ENCODE peak calls at places on chromosomes 13 and 19, in six cellular contexts. D, E, R, J, V and T are unnamed samples.

GRCh38 chr13:112842343-112842856 is 126.6 kb upstream of the MCF2L start:
- DNase-seq in D (no peak), E (no peak), R (peak; percentile 68), J (peak; percentile 40), V (peak; percentile 52), T (peak; percentile 69)

GRCh38 chr13:24683833-24684599 is 3.8 kb downstream of the ATP12A start:
- DNase-seq in D (no peak), E (peak; percentile 23), R (peak; percentile 95), J (peak; percentile 27), V (no peak), T (peak; percentile 29)

GRCh38 chr19:46373573-46374359 is 26.9 kb downstream of the PPP5C start:
- DNase-seq in D (no peak), E (peak; percentile 58), R (peak; percentile 94), J (no peak), V (peak; percentile 54), T (peak; percentile 28)

GRCh38 chr13:25980255-25980654 is 71.6 kb downstream of the SHISA2 start:
- DNase-seq in D (no peak), E (peak; percentile 18), R (peak; percentile 86), J (no peak), V (no peak), T (no peak)

GRCh38 chr19:10915511-10916091 is 12.8 kb downstream of the YIPF2 start:
- DNase-seq in D (peak; percentile 93), E (peak; percentile 97), R (no peak), J (no peak), V (no peak), T (peak; percentile 68)

GRCh38 chr19:40954573-40954972 is 36.5 kb upstream of the CYP2B6 start:
- DNase-seq in D (no peak), E (no peak), R (no peak), J (no peak), V (no peak), T (no peak)

GRCh38 chr19:40623403-40624239 is 22.5 kb downstream of the LTBP4 start:
- DNase-seq in D (no peak), E (no peak), R (peak; percentile 99), J (no peak), V (peak; percentile 41), T (peak; percentile 88)

GRCh38 chr19:43776285-43776684 is 4.5 kb downstream of the KCNN4 start:
- DNase-seq in D (no peak), E (no peak), R (no peak), J (no peak), V (no peak), T (no peak)

GRCh38 chr19:58024661-58025060 is 9.2 kb upstream of the ZSCAN1 start:
- DNase-seq in D (no peak), E (no peak), R (no peak), J (no peak), V (no peak), T (no peak)

GRCh38 chr19:2420490-2420889 is 6.9 kb downstream of the TIMM13 start:
- DNase-seq in D (no peak), E (no peak), R (no peak), J (no peak), V (no peak), T (no peak)

GRCh38 chr19:55489711-55490477 is 1.7 kb downstream of the SSC5D start:
- DNase-seq in D (no peak), E (no peak), R (no peak), J (no peak), V (peak; percentile 35), T (peak; percentile 52)

GRCh38 chr13:67023088-67023893 is 206.8 kb downstream of the PCDH9 start:
- DNase-seq in D (peak; percentile 20), E (peak; percentile 49), R (no peak), J (no peak), V (no peak), T (peak; percentile 67)

GRCh38 chr13:38875186-38875875 is 115.3 kb downstream of the STOML3 start:
- DNase-seq in D (no peak), E (no peak), R (no peak), J (no peak), V (no peak), T (no peak)

GRCh38 chr19:13861714-13862531 is 15.0 kb upstream of the NANOS3 start:
- DNase-seq in D (no peak), E (peak; percentile 95), R (peak; percentile 98), J (peak; percentile 75), V (peak; percentile 97), T (peak; percentile 92)

GRCh38 chr19:51808333-51808986 is 13.5 kb downstream of the FPR3 start:
- DNase-seq in D (peak; percentile 2), E (peak; percentile 74), R (no peak), J (no peak), V (no peak), T (peak; percentile 88)

GRCh38 chr13:60838581-60838980 is 441.6 kb downstream of the TDRD3 start:
- DNase-seq in D (no peak), E (no peak), R (no peak), J (no peak), V (no peak), T (peak; percentile 0)

GRCh38 chr19:51301266-51301665 is 10.2 kb upstream of the IGLON5 start:
- DNase-seq in D (no peak), E (no peak), R (no peak), J (no peak), V (no peak), T (no peak)

GRCh38 chr13:102555914-102556553 is 40.8 kb upstream of the TPP2 start:
- DNase-seq in D (peak; percentile 9), E (peak; percentile 25), R (no peak), J (peak; percentile 65), V (no peak), T (peak; percentile 34)

GRCh38 chr19:38662508-38663155 is 15.2 kb downstream of the ACTN4 start:
- DNase-seq in D (no peak), E (no peak), R (no peak), J (no peak), V (no peak), T (no peak)

GRCh38 chr19:52637718-52638585 is at the start of gene ZNF83:
- DNase-seq in D (peak; percentile 59), E (peak; percentile 92), R (peak; percentile 100), J (peak; percentile 68), V (peak; percentile 95), T (peak; percentile 93)

GRCh38 chr13:108573455-108573854 is 56.0 kb upstream of the MYO16 start:
- DNase-seq in D (no peak), E (no peak), R (no peak), J (no peak), V (no peak), T (no peak)

GRCh38 chr13:52780092-52780491 is 40.5 kb upstream of the CNMD start:
- DNase-seq in D (no peak), E (no peak), R (no peak), J (peak; percentile 85), V (no peak), T (no peak)

GRCh38 chr19:53879145-53880037 is 2.6 kb upstream of the PRKCG start:
- DNase-seq in D (peak; percentile 63), E (peak; percentile 80), R (peak; percentile 100), J (no peak), V (peak; percentile 96), T (peak; percentile 89)
- H3K4me3 ChIP-seq in D (peak overlapping the region; percentile 54), E (peak overlapping the region; percentile 72), R (peak overlapping the region; percentile 80), J (no peak overlapping the region), V (peak overlapping the region; percentile 36), T (peak overlapping the region; percentile 69)

GRCh38 chr19:577439-578392 is 5.3 kb downstream of the BSG start:
- DNase-seq in D (no peak), E (no peak), R (peak; percentile 57), J (no peak), V (no peak), T (no peak)
- TF ChIP-seq CTCF in D (no peak), E (no peak), R (peak; percentile 40), J (no peak), V (no peak), T (no peak)

DNA sequence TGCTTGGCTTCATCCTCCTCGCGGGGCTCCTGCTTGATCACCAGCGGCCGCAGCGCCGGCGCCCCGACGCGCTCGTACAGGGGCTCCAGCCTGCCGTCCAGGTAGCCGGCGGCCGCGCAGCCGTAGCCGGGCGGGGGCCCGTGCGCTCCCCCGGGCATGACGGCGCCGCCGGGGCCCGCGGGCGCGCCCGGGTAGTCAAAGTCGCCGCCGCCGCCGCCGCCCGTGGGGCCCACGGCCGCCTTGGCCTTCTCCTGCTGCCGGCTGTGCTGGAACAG is 497 bp downstream of the CEBPA start:
- DNase-seq in D (no peak), E (no peak), R (no peak), J (no peak), V (no peak), T (no peak)
- H3K4me3 ChIP-seq in D (peak overlapping the region; percentile 24), E (no peak overlapping the region), R (peak overlapping the region; percentile 58), J (no peak overlapping the region), V (peak overlapping the region; percentile 55), T (no peak overlapping the region)

GRCh38 chr13:97268772-97269171 is 46.6 kb downstream of the MBNL2 start:
- DNase-seq in D (no peak), E (no peak), R (peak; percentile 76), J (no peak), V (no peak), T (no peak)
- TF ChIP-seq CTCF in D (no peak), E (no peak), R (peak; percentile 62), J (no peak), V (no peak), T (no peak)

DNA sequence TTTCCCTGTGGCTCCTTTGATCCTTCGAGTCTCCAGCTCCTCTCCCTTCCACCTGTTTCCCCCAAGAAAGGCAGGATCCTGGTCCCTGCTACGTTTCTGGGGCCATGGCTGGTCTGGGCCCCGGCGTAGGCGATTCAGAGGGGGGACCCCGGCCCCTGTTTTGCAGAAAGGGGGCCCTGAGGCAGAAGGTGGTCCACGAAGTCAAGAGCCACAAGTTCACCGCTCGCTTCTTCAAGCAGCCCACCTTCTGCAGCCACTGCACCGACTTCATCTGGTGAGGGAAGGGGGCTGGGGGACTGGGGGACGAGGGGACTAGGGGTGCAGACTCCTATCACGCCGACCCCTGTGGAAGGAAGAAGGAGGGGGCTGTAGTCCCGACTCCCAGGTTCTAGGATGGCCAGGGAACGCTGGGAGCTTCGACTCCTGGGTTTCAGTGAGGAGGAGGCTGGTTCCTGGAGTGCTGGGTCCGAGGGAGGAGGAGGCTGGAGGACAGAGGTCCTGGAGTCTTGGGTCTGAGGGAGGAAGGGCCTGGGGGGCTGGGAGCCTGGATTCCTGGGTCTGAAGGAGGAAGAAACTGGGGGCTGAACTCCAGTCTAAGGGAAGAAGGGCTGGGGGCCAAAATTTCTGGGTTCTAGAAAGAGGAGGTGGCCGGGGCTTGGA is 524 bp downstream of the PRKCG start:
- DNase-seq in D (no peak), E (no peak), R (no peak), J (no peak), V (no peak), T (no peak)
- H3K4me3 ChIP-seq in D (peak overlapping the region; percentile 34), E (no peak overlapping the region), R (peak overlapping the region; percentile 77), J (no peak overlapping the region), V (no peak overlapping the region), T (peak overlapping the region; percentile 56)

DNA sequence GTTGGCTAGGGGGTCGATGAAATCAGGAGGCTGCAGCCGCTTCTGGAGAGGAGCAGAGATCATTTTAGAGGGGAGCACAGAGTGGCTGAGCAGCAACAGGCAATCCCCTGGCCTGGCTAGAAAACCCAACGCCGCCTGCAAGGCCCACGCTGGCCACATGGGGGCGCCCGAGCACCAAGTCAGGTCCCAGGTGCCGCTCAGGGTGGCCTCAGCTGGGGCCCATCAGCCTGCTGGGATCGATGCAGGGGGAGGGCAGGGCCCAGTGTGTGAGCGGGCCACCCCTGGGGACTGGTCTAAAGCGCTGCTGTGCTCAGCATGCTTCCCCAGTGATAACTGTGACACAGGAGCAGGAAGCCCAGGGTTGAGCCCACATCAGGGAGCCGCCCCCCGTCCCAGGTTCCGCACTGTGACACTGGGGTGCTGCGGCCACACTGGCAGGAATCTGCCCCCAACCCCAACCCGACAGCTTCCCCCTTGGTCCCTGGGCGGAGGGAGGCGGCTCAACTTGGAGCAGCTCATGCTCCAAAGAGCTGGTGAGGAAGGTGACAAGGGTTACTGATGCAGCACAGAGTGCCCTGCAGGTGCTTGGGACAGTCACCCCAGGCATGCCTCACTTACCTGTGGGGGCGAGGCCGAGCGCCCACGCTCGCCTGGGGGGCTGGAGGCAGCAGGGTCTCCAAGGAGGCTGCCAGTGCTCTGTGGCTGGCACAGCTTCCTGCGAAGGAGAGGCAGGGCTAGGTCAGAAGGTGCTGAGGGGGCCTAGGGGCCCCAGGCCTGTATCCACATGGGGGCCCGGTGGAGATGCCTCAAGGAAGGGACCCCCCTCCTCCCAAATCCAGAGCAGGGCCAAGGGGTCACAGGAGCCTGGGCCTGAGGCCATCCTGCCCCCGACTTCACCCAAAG is 13.3 kb upstream of the ISYNA1 start:
- DNase-seq in D (no peak), E (peak; percentile 69), R (peak; percentile 97), J (peak; percentile 71), V (peak; percentile 90), T (peak; percentile 74)
- TF ChIP-seq CTCF in D (peak; percentile 97), E (peak; percentile 87), R (peak; percentile 97), J (peak; percentile 92), V (peak; percentile 97), T (peak; percentile 96)